ENCODE peak calls at places on chromosomes 16 and 17, in nine cellular contexts. P, N, Y, G, E, J, H, I and C are unnamed samples.

GRCh38 chr16:86836503-86837125 is 258.3 kb downstream of the FOXL1 start:
- DNase-seq in P (no peak), N (peak), Y (peak), G (no peak), E (no peak), J (no peak), H (no peak), I (no peak), C (no peak)

GRCh38 chr16:87043273-87044030 is 273.7 kb downstream of the C16orf95 start:
- DNase-seq in P (no peak), N (peak), Y (no peak), G (no peak), E (no peak), J (no peak), H (no peak), I (no peak), C (no peak)

GRCh38 chr17:16817201-16817600 is 127.2 kb downstream of the CCDC144A start:
- DNase-seq in P (no peak), N (no peak), Y (no peak), G (no peak), E (no peak), J (no peak), H (no peak), I (no peak), C (no peak)

GRCh38 chr17:32323784-32324590 is 18.0 kb downstream of the C17orf75 start:
- DNase-seq in P (no peak), N (peak), Y (no peak), G (no peak), E (peak), J (no peak), H (no peak), I (no peak), C (peak)

GRCh38 chr16:87678618-87679017 is 76.3 kb downstream of the JPH3 start:
- DNase-seq in P (no peak), N (no peak), Y (no peak), G (no peak), E (no peak), J (no peak), H (no peak), I (no peak), C (no peak)

GRCh38 chr17:55496094-55496881 is 15.0 kb downstream of the SMIM36 start:
- DNase-seq in P (no peak), N (peak), Y (no peak), G (no peak), E (no peak), J (peak), H (no peak), I (no peak), C (peak)

GRCh38 chr16:85573045-85573695 is 40.0 kb upstream of the GSE1 start:
- DNase-seq in P (no peak), N (no peak), Y (no peak), G (no peak), E (no peak), J (no peak), H (no peak), I (no peak), C (no peak)

GRCh38 chr16:57651344-57652333 is 16.5 kb upstream of the ADGRG3 start:
- DNase-seq in P (no peak), N (no peak), Y (no peak), G (no peak), E (no peak), J (no peak), H (no peak), I (no peak), C (no peak)

GRCh38 chr16:22630242-22630641 is 119.6 kb downstream of the NPIPB5 start:
- DNase-seq in P (no peak), N (no peak), Y (no peak), G (no peak), E (no peak), J (no peak), H (no peak), I (no peak), C (no peak)

GRCh38 chr17:69474171-69474831 is 59.8 kb downstream of the MAP2K6 start:
- DNase-seq in P (no peak), N (no peak), Y (no peak), G (no peak), E (no peak), J (no peak), H (no peak), I (no peak), C (no peak)

GRCh38 chr16:68548947-68549346 is 9.9 kb downstream of the ZFP90 start:
- DNase-seq in P (no peak), N (no peak), Y (no peak), G (no peak), E (no peak), J (no peak), H (no peak), I (no peak), C (no peak)

GRCh38 chr16:30896203-30896889 is at the start of gene CTF1:
- DNase-seq in P (peak), N (peak), Y (peak), G (peak), E (peak), J (peak), H (peak), I (no peak), C (peak)

GRCh38 chr16:49055824-49056545 is 225.7 kb downstream of the CBLN1 start:
- DNase-seq in P (peak), N (no peak), Y (no peak), G (no peak), E (no peak), J (no peak), H (no peak), I (no peak), C (no peak)

GRCh38 chr17:6455321-6455705 is 11.1 kb downstream of the PIMREG start:
- DNase-seq in P (no peak), N (peak), Y (no peak), G (no peak), E (peak), J (no peak), H (peak), I (peak), C (peak)

GRCh38 chr16:75192606-75193264 is 14.2 kb downstream of the CTRB2 start:
- DNase-seq in P (no peak), N (no peak), Y (no peak), G (no peak), E (no peak), J (no peak), H (no peak), I (no peak), C (no peak)

GRCh38 chr16:66717112-66717675 is 20.7 kb upstream of the CMTM4 start:
- DNase-seq in P (no peak), N (peak), Y (peak), G (no peak), E (no peak), J (no peak), H (no peak), I (no peak), C (peak)

GRCh38 chr16:89565506-89566372 is 5.3 kb downstream of the RPL13 start:
- DNase-seq in P (no peak), N (peak), Y (peak), G (peak), E (peak), J (no peak), H (peak), I (peak), C (peak)

GRCh38 chr16:10694830-10695229 is at the start of gene TEKT5:
- DNase-seq in P (no peak), N (no peak), Y (no peak), G (no peak), E (no peak), J (no peak), H (no peak), I (no peak), C (no peak)

GRCh38 chr16:29765167-29766032 is 12.7 kb upstream of the ZG16 start:
- DNase-seq in P (no peak), N (no peak), Y (no peak), G (no peak), E (no peak), J (no peak), H (peak), I (no peak), C (peak)

GRCh38 chr17:13725286-13725990 is 123.7 kb upstream of the HS3ST3A1 start:
- DNase-seq in P (no peak), N (peak), Y (no peak), G (no peak), E (no peak), J (no peak), H (no peak), I (no peak), C (no peak)

GRCh38 chr17:78706271-78706915 is 75.7 kb downstream of the CYTH1 start:
- DNase-seq in P (no peak), N (peak), Y (no peak), G (no peak), E (peak), J (no peak), H (peak), I (peak), C (peak)

GRCh38 chr17:78707923-78708322 is 74.2 kb downstream of the CYTH1 start:
- DNase-seq in P (no peak), N (no peak), Y (no peak), G (no peak), E (no peak), J (no peak), H (no peak), I (no peak), C (no peak)

GRCh38 chr17:78707016-78707415 is 75.1 kb downstream of the CYTH1 start:
- DNase-seq in P (no peak), N (no peak), Y (no peak), G (no peak), E (no peak), J (no peak), H (no peak), I (no peak), C (no peak)

GRCh38 chr17:78704594-78704993 is 77.5 kb downstream of the CYTH1 start:
- DNase-seq in P (no peak), N (no peak), Y (no peak), G (no peak), E (peak), J (no peak), H (no peak), I (no peak), C (no peak)

DNA sequence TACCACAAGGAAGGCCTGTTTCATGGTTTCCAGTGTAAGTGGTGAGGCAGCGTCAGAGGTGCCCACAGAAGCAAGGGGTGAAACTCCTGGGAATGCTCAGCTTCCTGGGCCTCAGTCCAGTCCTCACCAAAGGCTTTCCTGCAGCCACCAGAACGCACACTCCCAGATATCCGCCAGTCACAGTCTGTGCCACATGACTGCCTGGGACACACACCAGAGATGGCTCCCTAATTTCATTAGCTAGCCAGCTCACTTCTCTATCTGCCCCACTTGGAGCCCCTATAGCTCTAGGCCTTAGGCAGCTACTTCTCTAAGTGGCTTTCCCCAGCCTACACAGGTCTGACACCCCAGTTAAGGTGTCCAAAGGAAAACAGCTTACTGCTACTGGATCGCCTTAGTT is 77.0 kb downstream of the CYTH1 start:
- DNase-seq in P (no peak), N (no peak), Y (no peak), G (no peak), E (no peak), J (no peak), H (no peak), I (no peak), C (no peak)
- TF ChIP-seq POLR2A in P (no peak), N (no peak), Y (no peak), G (no peak), E (no peak), J (no peak), H (no peak), I (no peak), C (no peak)

GRCh38 chr17:18224428-18225120 is 861 bp upstream of the LLGL1 start:
- DNase-seq in P (no peak), N (peak), Y (peak), G (no peak), E (no peak), J (no peak), H (peak), I (no peak), C (no peak)
- H3K4me3 ChIP-seq in P (peak), N (peak), Y (no peak), G (peak), E (peak), J (peak), H (no peak), I (peak), C (peak)

GRCh38 chr16:1708083-1708767 is 2.2 kb downstream of the MAPK8IP3 start:
- DNase-seq in P (no peak), N (no peak), Y (no peak), G (no peak), E (no peak), J (no peak), H (no peak), I (no peak), C (no peak)

GRCh38 chr16:1706386-1707192 is 594 bp downstream of the MAPK8IP3 start:
- DNase-seq in P (no peak), N (peak), Y (peak), G (no peak), E (no peak), J (no peak), H (peak), I (no peak), C (no peak)

GRCh38 chr16:1707193-1707790 is 1.3 kb downstream of the MAPK8IP3 start:
- DNase-seq in P (no peak), N (peak), Y (no peak), G (no peak), E (no peak), J (no peak), H (peak), I (no peak), C (no peak)

GRCh38 chr16:1708768-1709180 is 2.8 kb downstream of the MAPK8IP3 start:
- DNase-seq in P (no peak), N (peak), Y (peak), G (no peak), E (no peak), J (no peak), H (no peak), I (no peak), C (no peak)

GRCh38 chr16:1705688-1706385 is at the start of gene MAPK8IP3:
- DNase-seq in P (peak), N (peak), Y (peak), G (peak), E (peak), J (peak), H (peak), I (peak), C (peak)
- TF ChIP-seq POLR2A in P (peak), N (peak), Y (peak), G (peak), E (no peak), J (peak), H (peak), I (peak), C (peak)

GRCh38 chr17:49819651-49820050 is 28.2 kb downstream of the TAC4 start:
- DNase-seq in P (no peak), N (no peak), Y (no peak), G (no peak), E (no peak), J (no peak), H (no peak), I (no peak), C (no peak)

GRCh38 chr17:49817993-49818392 is 29.5 kb downstream of the KAT7 start:
- DNase-seq in P (no peak), N (no peak), Y (no peak), G (no peak), E (no peak), J (no peak), H (no peak), I (peak), C (no peak)

GRCh38 chr17:49814781-49815496 is 26.5 kb downstream of the KAT7 start:
- DNase-seq in P (no peak), N (no peak), Y (no peak), G (no peak), E (no peak), J (no peak), H (no peak), I (no peak), C (no peak)

GRCh38 chr17:49819118-49819517 is 28.8 kb downstream of the TAC4 start:
- DNase-seq in P (no peak), N (no peak), Y (no peak), G (no peak), E (no peak), J (no peak), H (no peak), I (no peak), C (no peak)

GRCh38 chr17:49815761-49816281 is 27.3 kb downstream of the KAT7 start:
- DNase-seq in P (no peak), N (no peak), Y (no peak), G (no peak), E (no peak), J (no peak), H (peak), I (no peak), C (no peak)
- H3K4me3 ChIP-seq in P (no peak), N (no peak), Y (no peak), G (no peak), E (no peak), J (no peak), H (no peak), I (no peak), C (no peak)

GRCh38 chr17:80166446-80166845 is 3.4 kb upstream of the CARD14 start:
- DNase-seq in P (no peak), N (no peak), Y (no peak), G (no peak), E (no peak), J (no peak), H (no peak), I (no peak), C (no peak)

GRCh38 chr17:80168371-80168770 is 1.5 kb upstream of the CARD14 start:
- DNase-seq in P (no peak), N (no peak), Y (no peak), G (no peak), E (no peak), J (no peak), H (no peak), I (no peak), C (no peak)

GRCh38 chr17:80171681-80172080 is 1.9 kb downstream of the CARD14 start:
- DNase-seq in P (no peak), N (no peak), Y (no peak), G (no peak), E (no peak), J (no peak), H (no peak), I (no peak), C (no peak)

GRCh38 chr17:80169107-80169506 is 723 bp upstream of the CARD14 start:
- DNase-seq in P (no peak), N (no peak), Y (no peak), G (no peak), E (no peak), J (no peak), H (no peak), I (no peak), C (no peak)

GRCh38 chr17:80169784-80170500 is at the start of gene CARD14:
- DNase-seq in P (no peak), N (no peak), Y (no peak), G (peak), E (peak), J (no peak), H (no peak), I (no peak), C (peak)
- TF ChIP-seq POLR2A in P (no peak), N (no peak), Y (no peak), G (peak), E (no peak), J (no peak), H (no peak), I (no peak), C (no peak)

GRCh38 chr16:80994451-80994850 is 12.2 kb downstream of the CMC2 start:
- DNase-seq in P (no peak), N (peak), Y (no peak), G (no peak), E (no peak), J (no peak), H (no peak), I (no peak), C (no peak)

GRCh38 chr16:80997964-80998620 is 8.6 kb downstream of the CMC2 start:
- DNase-seq in P (no peak), N (no peak), Y (no peak), G (no peak), E (no peak), J (no peak), H (no peak), I (no peak), C (no peak)

GRCh38 chr16:80996688-80997138 is 10.0 kb downstream of the CMC2 start:
- DNase-seq in P (no peak), N (no peak), Y (no peak), G (no peak), E (no peak), J (no peak), H (no peak), I (no peak), C (no peak)

GRCh38 chr16:81000873-81001272 is 5.8 kb downstream of the CMC2 start:
- DNase-seq in P (no peak), N (no peak), Y (no peak), G (no peak), E (no peak), J (no peak), H (no peak), I (no peak), C (no peak)

GRCh38 chr16:80997139-80997798 is 9.4 kb downstream of the CMC2 start:
- DNase-seq in P (no peak), N (no peak), Y (no peak), G (no peak), E (no peak), J (no peak), H (no peak), I (no peak), C (no peak)
- H3K4me3 ChIP-seq in P (peak), N (no peak), Y (no peak), G (peak), E (peak), J (no peak), H (no peak), I (peak), C (peak)

DNA sequence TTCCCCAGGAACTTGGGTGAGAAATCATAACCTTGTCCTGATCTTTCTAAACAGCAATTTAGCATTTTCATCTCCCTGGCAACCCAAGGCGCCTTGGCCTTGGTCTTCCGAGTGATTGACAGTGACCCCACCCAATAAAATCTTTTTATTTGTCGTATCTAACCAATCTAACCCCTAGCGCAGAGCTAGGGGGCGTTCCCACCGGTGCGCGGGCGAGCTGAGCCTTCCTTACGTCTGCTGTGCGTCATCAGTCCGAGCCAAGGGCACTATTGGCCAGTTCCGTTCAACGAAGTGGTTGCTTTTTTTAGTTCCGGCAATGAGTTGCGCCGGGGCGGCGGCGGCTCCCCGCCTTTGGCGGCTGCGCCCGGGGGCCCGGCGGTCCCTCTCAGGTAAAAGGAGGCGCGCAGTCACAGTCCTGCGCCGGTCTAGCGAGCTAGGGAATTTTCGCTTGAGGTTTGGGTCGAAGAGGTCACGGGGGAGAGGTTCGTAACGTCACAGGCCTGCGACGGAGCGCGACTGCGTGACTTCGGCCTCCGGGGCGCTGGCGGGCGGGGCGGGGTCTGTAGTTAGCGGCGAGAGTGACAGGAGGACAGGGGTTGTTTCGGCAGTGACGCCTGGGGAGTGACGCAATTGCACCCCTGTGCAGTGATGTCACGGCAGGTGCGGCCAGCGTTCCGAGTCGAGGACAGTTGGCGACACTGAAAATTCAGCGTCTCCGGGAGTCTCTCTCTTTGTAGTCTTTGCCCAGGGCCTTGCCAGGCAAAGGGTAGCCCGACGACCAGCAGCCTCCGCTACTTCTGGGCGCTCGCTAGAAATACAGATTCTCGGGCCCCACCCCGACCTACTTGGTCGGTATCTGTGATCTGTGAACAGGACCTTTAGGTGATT is at the start of gene COQ7:
- DNase-seq in P (peak), N (peak), Y (peak), G (peak), E (peak), J (peak), H (peak), I (peak), C (peak)
- TF ChIP-seq POLR2A in P (no peak), N (peak), Y (peak), G (peak), E (no peak), J (peak), H (peak), I (peak), C (peak)